ENCODE peak calls at places on chromosomes 12 and 14, in four cellular contexts. L is A549, O is tibial artery, S is upper lobe of left lung. G is an unnamed sample. For H3K4me1, the result is how much of the 10 kb centered on the place peaks cover.

GRCh38 chr14:55721353-55721752 is 141.3 kb downstream of the KTN1 start:
- DNase-seq in L (peak), O (no peak), S (peak), G (no peak)

GRCh38 chr12:108302034-108302433 is 37.1 kb downstream of the CMKLR1 start:
- DNase-seq in L (no peak), O (no peak), S (no peak), G (no peak)

GRCh38 chr12:87690236-87690810 is 338.9 kb downstream of the C12orf50 start:
- DNase-seq in L (no peak), O (no peak), S (no peak), G (no peak)

GRCh38 chr12:108907861-108908302 is 28.0 kb downstream of the DAO start:
- DNase-seq in L (peak), O (no peak), S (peak), G (no peak)

GRCh38 chr12:90280564-90281058 is 572.0 kb upstream of the ATP2B1 start:
- DNase-seq in L (no peak), O (no peak), S (no peak), G (no peak)

GRCh38 chr14:64541971-64542838 is 1.7 kb downstream of the HSPA2 start:
- DNase-seq in L (no peak), O (no peak), S (no peak), G (peak)

GRCh38 chr12:118850244-118850825 is 131.0 kb upstream of the SRRM4 start:
- DNase-seq in L (peak), O (no peak), S (no peak), G (no peak)

GRCh38 chr12:78210494-78210860 is 379.8 kb downstream of the NAV3 start:
- DNase-seq in L (no peak), O (no peak), S (no peak), G (no peak)

GRCh38 chr12:127515941-127516340 is 751.0 kb upstream of the TMEM132C start:
- DNase-seq in L (no peak), O (no peak), S (no peak), G (no peak)

GRCh38 chr12:29146201-29146600 is 2.9 kb upstream of the FAR2 start:
- DNase-seq in L (no peak), O (no peak), S (no peak), G (no peak)

GRCh38 chr12:29149691-29150382 is 759 bp downstream of the FAR2 start:
- DNase-seq in L (no peak), O (no peak), S (no peak), G (no peak)

GRCh38 chr12:29148065-29148957 is 767 bp upstream of the FAR2 start:
- DNase-seq in L (peak), O (no peak), S (peak), G (no peak)

GRCh38 chr12:29152223-29152868 is 3.3 kb downstream of the FAR2 start:
- DNase-seq in L (no peak), O (no peak), S (no peak), G (no peak)

GRCh38 chr12:29148958-29149690 is at the start of gene FAR2:
- DNase-seq in L (peak), O (peak), S (peak), G (peak)
- H3K4me1 ChIP-seq in L (under half), O (under half), S (under half), G (under half)

DNA sequence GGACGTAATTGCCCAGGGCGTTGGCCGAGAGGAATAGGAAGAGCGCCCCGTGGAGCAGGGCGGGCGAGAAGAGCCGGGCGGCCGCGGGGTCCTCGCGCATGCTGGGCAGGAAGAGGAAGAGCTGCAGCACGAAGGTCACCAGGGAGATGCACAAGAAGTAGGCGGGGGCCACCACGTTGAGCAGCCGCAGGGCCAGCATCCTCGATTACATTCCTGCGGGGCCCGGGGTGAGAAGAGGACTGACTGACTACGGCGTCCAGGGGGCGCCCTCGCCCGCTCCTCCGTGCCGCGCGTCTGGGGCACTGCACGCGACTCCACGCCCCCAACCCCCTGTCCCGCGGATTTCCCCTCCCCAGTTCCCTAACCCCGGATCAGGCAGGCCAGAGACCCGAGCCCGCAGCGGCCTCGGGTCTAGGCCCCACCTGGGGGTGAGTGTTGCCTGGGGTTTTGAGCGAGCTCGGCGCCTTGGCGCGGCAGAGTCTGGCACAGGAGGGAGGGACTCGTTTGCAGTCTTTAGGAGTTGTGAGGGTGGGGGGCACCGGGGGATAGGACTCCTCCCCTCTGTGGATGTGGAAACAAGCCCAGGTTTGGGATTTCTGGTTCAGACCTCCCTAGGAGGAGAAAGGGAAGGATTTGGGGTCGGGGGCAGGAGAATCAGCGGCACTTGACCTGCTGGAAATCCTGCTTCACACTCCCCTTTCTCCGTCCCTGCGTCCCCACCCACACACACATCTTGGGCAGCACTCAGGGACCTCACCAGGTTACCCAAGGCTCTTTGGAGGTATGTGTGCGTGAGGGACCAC is 1.9 kb downstream of the ZDHHC22 start:
- DNase-seq in L (peak), O (peak), S (no peak), G (no peak)
- TF ChIP-seq CTCF in L (peak), O (peak), S (peak), G (no peak)

GRCh38 chr14:68935761-68936209 is 43.3 kb downstream of the ACTN1 start:
- DNase-seq in L (no peak), O (no peak), S (no peak), G (no peak)
- H3K4me1 ChIP-seq in L (half or more), O (half or more), S (half or more), G (under half)

GRCh38 chr12:4107436-4107878 is 166.1 kb upstream of the CCND2 start:
- DNase-seq in L (peak), O (no peak), S (peak), G (no peak)
- TF ChIP-seq CTCF in L (peak), O (peak), S (peak), G (no peak)

GRCh38 chr12:92035477-92035876 is 110.2 kb downstream of the BTG1 start:
- DNase-seq in L (no peak), O (no peak), S (no peak), G (no peak)
- H3K4me1 ChIP-seq in L (under half), O (under half), S (under half), G (under half)

DNA sequence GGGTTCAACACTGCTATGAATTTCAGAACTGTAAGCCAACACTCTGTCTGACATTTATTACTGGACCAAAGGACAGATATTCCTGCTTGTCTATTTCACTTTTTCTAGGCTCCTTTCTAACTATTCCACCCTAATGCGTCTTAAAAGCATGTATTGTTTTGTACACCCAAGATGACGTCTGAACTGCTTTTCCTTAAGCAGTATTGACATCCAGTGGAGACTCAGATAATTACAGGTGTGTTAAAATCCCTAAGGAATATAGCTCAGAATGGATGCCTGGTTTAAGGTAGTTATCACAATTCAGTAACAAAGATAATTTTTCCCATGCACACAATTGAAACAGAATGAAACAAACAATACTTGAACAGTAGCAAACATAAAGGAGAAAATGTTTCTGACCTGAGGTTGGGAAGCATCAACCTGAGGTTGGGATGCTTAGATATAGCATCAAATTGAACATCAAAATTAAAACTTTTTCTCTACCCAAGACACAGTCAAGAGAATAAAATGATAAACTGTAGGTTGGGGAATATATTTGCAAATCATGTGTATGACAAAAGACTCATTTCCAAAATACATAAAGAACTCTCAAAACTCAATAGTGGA is 93.7 kb upstream of the PTPRR start:
- DNase-seq in L (peak), O (no peak), S (no peak), G (no peak)
- TF ChIP-seq CTCF in L (peak), O (peak), S (peak), G (peak)

G was measured in ovary.